ENCODE peak calls at places on chromosomes 12 and 14, in eight cellular contexts. T, C, M, P, R, X, H and S are unnamed samples.

GRCh38 chr12:109192358-109192757 is 76.0 kb downstream of the ACACB start:
- DNase-seq in T (no peak), C (no peak), M (no peak), P (peak), R (peak), X (peak), H (peak), S (no peak)

GRCh38 chr12:65891987-65892481 is 67.8 kb downstream of the HMGA2 start:
- DNase-seq in T (no peak), C (peak), M (no peak), P (peak), R (peak), X (peak), H (peak), S (no peak)

GRCh38 chr14:32329146-32329545 is at the start of gene AKAP6:
- DNase-seq in T (no peak), C (no peak), M (no peak), P (peak), R (no peak), X (no peak), H (no peak), S (no peak)

GRCh38 chr12:128573907-128574306 is 249.9 kb downstream of the SLC15A4 start:
- DNase-seq in T (no peak), C (no peak), M (no peak), P (no peak), R (no peak), X (no peak), H (no peak), S (no peak)

GRCh38 chr12:105168006-105168405 is 60.5 kb downstream of the WASHC4 start:
- DNase-seq in T (no peak), C (no peak), M (no peak), P (no peak), R (no peak), X (no peak), H (no peak), S (no peak)

GRCh38 chr14:92578511-92578910 is 64.9 kb downstream of the RIN3 start:
- DNase-seq in T (no peak), C (peak), M (no peak), P (peak), R (no peak), X (no peak), H (no peak), S (no peak)

GRCh38 chr12:53431187-53431586 is 7.5 kb downstream of the AMHR2 start:
- DNase-seq in T (no peak), C (no peak), M (no peak), P (no peak), R (no peak), X (no peak), H (no peak), S (no peak)

GRCh38 chr12:65966852-65967593 is 142.7 kb downstream of the HMGA2 start:
- DNase-seq in T (no peak), C (no peak), M (no peak), P (no peak), R (no peak), X (no peak), H (no peak), S (no peak)

GRCh38 chr14:33509927-33510535 is 440.8 kb downstream of the EGLN3 start:
- DNase-seq in T (no peak), C (no peak), M (no peak), P (peak), R (no peak), X (no peak), H (peak), S (no peak)

GRCh38 chr14:29370024-29370423 is 557.6 kb downstream of the PRKD1 start:
- DNase-seq in T (no peak), C (no peak), M (no peak), P (no peak), R (no peak), X (no peak), H (no peak), S (no peak)

GRCh38 chr12:53365245-53365904 is 14.6 kb upstream of the SP1 start:
- DNase-seq in T (no peak), C (no peak), M (no peak), P (no peak), R (no peak), X (no peak), H (peak), S (no peak)

GRCh38 chr12:38995249-38995648 is 89.9 kb upstream of the CPNE8 start:
- DNase-seq in T (no peak), C (no peak), M (no peak), P (no peak), R (no peak), X (no peak), H (no peak), S (no peak)

GRCh38 chr12:109462868-109463692 is 14.0 kb downstream of the KCTD10 start:
- DNase-seq in T (no peak), C (peak), M (peak), P (peak), R (peak), X (peak), H (peak), S (no peak)

GRCh38 chr14:105817971-105818711 is 291.8 kb downstream of the TMEM121 start:
- DNase-seq in T (no peak), C (no peak), M (no peak), P (no peak), R (no peak), X (no peak), H (no peak), S (no peak)

GRCh38 chr12:100201604-100202423 is 1.2 kb downstream of the ACTR6 start:
- DNase-seq in T (no peak), C (no peak), M (no peak), P (no peak), R (no peak), X (no peak), H (no peak), S (no peak)
- TF ChIP-seq CTCF in T (no peak), C (no peak), M (no peak), P (no peak), R (no peak), X (no peak), H (no peak), S (no peak)

GRCh38 chr12:68611094-68611818 is 557 bp downstream of the RAP1B start:
- DNase-seq in T (peak), C (peak), M (peak), P (peak), R (peak), X (no peak), H (no peak), S (peak)
- TF ChIP-seq CTCF in T (no peak), C (no peak), M (no peak), P (no peak), R (no peak), X (no peak), H (no peak), S (no peak)

GRCh38 chr12:18320036-18320617 is 58.8 kb downstream of the PIK3C2G start:
- DNase-seq in T (no peak), C (peak), M (peak), P (peak), R (peak), X (peak), H (peak), S (peak)
- TF ChIP-seq CTCF in T (peak), C (peak), M (peak), P (peak), R (peak), X (peak), H (peak), S (peak)

GRCh38 chr14:55245657-55246268 is 25.5 kb upstream of the FBXO34 start:
- DNase-seq in T (peak), C (no peak), M (peak), P (peak), R (peak), X (no peak), H (peak), S (peak)
- TF ChIP-seq CTCF in T (peak), C (peak), M (peak), P (peak), R (peak), X (peak), H (peak), S (peak)

DNA sequence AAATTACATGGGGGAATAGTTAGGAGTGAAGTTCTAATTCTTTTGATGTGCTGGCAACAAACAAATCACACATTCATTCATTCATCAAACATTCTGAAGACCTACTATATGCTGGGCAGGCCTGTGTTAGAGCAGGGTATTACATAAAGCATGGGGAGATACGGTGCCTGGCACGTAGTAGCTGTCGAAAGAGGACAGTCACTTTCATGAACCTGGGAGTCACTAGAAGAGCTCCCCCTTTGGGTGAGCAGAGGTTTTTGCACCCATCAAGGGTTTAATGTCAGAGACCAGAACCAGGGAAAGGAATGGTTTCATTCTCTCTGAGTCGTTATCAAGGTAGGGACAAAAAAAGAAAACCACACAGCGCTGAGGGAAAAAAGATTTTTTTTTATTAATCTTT is 10.0 kb downstream of the LHX5 start:
- DNase-seq in T (peak), C (no peak), M (no peak), P (peak), R (no peak), X (no peak), H (no peak), S (peak)
- TF ChIP-seq CTCF in T (peak), C (peak), M (peak), P (peak), R (peak), X (peak), H (peak), S (peak)

GRCh38 chr12:132043770-132044467 is 94.2 kb downstream of the EP400 start:
- DNase-seq in T (no peak), C (no peak), M (no peak), P (no peak), R (no peak), X (no peak), H (no peak), S (no peak)
- TF ChIP-seq CTCF in T (no peak), C (no peak), M (no peak), P (no peak), R (no peak), X (no peak), H (no peak), S (no peak)

GRCh38 chr12:41264281-41264680 is 76.2 kb downstream of the PDZRN4 start:
- DNase-seq in T (no peak), C (no peak), M (no peak), P (no peak), R (no peak), X (no peak), H (no peak), S (peak)
- TF ChIP-seq CTCF in T (peak), C (peak), M (peak), P (peak), R (no peak), X (no peak), H (peak), S (peak)

DNA sequence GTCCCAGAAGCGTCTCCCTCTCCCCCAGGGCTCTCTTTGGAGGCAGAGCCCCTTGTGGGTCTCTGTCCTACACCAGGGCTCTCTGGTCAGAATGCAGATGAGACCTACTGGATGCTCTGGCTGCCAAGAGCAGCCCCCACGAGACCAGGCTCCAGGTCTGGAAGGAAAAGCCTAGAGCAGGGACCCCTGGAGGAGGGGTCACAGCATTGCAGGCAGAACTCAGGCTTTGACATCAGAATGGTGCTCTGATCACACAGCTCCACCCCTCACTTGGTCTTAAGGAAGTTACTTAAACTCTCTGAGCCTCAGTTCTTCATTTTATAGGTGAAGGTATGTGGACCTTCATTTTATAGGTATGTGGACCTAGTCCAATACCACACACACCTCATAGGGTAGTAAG is 83.1 kb downstream of the ARL6IP4 start:
- DNase-seq in T (peak), C (no peak), M (peak), P (no peak), R (peak), X (no peak), H (no peak), S (peak)
- TF ChIP-seq CTCF in T (peak), C (peak), M (peak), P (peak), R (peak), X (peak), H (peak), S (peak)

GRCh38 chr12:121799175-121799841 is 4.5 kb upstream of the SETD1B start:
- DNase-seq in T (peak), C (no peak), M (no peak), P (peak), R (peak), X (peak), H (peak), S (peak)

GRCh38 chr12:121798807-121799174 is 5.0 kb upstream of the SETD1B start:
- DNase-seq in T (no peak), C (no peak), M (no peak), P (no peak), R (no peak), X (no peak), H (no peak), S (no peak)

GRCh38 chr12:121795029-121795977 is 1.8 kb upstream of the RHOF start:
- DNase-seq in T (peak), C (no peak), M (peak), P (peak), R (peak), X (no peak), H (peak), S (peak)

GRCh38 chr12:121797937-121798801 is 4.7 kb upstream of the RHOF start:
- DNase-seq in T (peak), C (no peak), M (no peak), P (no peak), R (no peak), X (no peak), H (no peak), S (no peak)

GRCh38 chr12:121796855-121797751 is 3.6 kb upstream of the RHOF start:
- DNase-seq in T (no peak), C (peak), M (peak), P (peak), R (peak), X (no peak), H (peak), S (no peak)
- TF ChIP-seq CTCF in T (no peak), C (peak), M (no peak), P (peak), R (no peak), X (peak), H (peak), S (no peak)